ENCODE peak calls at places on chromosomes 5 and 9, in four cellular contexts. One of them, this sample, is unnamed.

GRCh38 chr9:100474082-100474949 is 1.4 kb downstream of the TMEFF1 start:
- DNase-seq in astrocyte of the hippocampus: no peak
- DNase-seq in left ventricle myocardium inferior: no peak
- DNase-seq in NCI-H1105: no peak
- DNase-seq in this sample: no peak

GRCh38 chr5:169081008-169081724 is 219.8 kb downstream of the SLIT3 start:
- DNase-seq in astrocyte of the hippocampus: no peak
- DNase-seq in left ventricle myocardium inferior: no peak
- DNase-seq in NCI-H1105: no peak
- DNase-seq in this sample: no peak

GRCh38 chr9:34252670-34253459 is 74.0 kb downstream of the UBAP1 start:
- DNase-seq in astrocyte of the hippocampus: peak; percentile 83
- DNase-seq in left ventricle myocardium inferior: peak; percentile 61
- DNase-seq in NCI-H1105: peak; percentile 33
- DNase-seq in this sample: peak; percentile 80

GRCh38 chr5:58582004-58582403 is 871 bp upstream of the RAB3C start:
- DNase-seq in astrocyte of the hippocampus: peak; percentile 6
- DNase-seq in left ventricle myocardium inferior: no peak
- DNase-seq in NCI-H1105: peak; percentile 17
- DNase-seq in this sample: no peak

GRCh38 chr5:65329266-65329665 is 152.5 kb downstream of the ADAMTS6 start:
- DNase-seq in astrocyte of the hippocampus: peak; percentile 44
- DNase-seq in left ventricle myocardium inferior: no peak
- DNase-seq in NCI-H1105: no peak
- DNase-seq in this sample: no peak

GRCh38 chr9:131545786-131546335 is 538 bp downstream of the PRRT1B start:
- DNase-seq in astrocyte of the hippocampus: no peak
- DNase-seq in left ventricle myocardium inferior: no peak
- DNase-seq in NCI-H1105: no peak
- DNase-seq in this sample: no peak

GRCh38 chr9:35555246-35555701 is 49.8 kb upstream of the TESK1 start:
- DNase-seq in astrocyte of the hippocampus: no peak
- DNase-seq in left ventricle myocardium inferior: no peak
- DNase-seq in NCI-H1105: no peak
- DNase-seq in this sample: no peak

GRCh38 chr5:150523472-150524350 is 15.8 kb downstream of the NDST1 start:
- DNase-seq in astrocyte of the hippocampus: peak; percentile 77
- DNase-seq in left ventricle myocardium inferior: no peak
- DNase-seq in NCI-H1105: no peak
- DNase-seq in this sample: peak; percentile 65

GRCh38 chr9:111866976-111867375 is 29.6 kb upstream of the UGCG start:
- DNase-seq in astrocyte of the hippocampus: peak; percentile 17
- DNase-seq in left ventricle myocardium inferior: no peak
- DNase-seq in NCI-H1105: no peak
- DNase-seq in this sample: peak; percentile 38

GRCh38 chr5:111834926-111835599 is 78.1 kb upstream of the NREP start:
- DNase-seq in astrocyte of the hippocampus: peak; percentile 40
- DNase-seq in left ventricle myocardium inferior: no peak
- DNase-seq in NCI-H1105: no peak
- DNase-seq in this sample: no peak

GRCh38 chr5:150180241-150181027 is 9.4 kb upstream of the SLC6A7 start:
- DNase-seq in astrocyte of the hippocampus: no peak
- DNase-seq in left ventricle myocardium inferior: peak; percentile 79
- DNase-seq in NCI-H1105: no peak
- DNase-seq in this sample: no peak

GRCh38 chr5:173056783-173057061 is 570 bp downstream of the CREBRF start:
- DNase-seq in astrocyte of the hippocampus: no peak
- DNase-seq in left ventricle myocardium inferior: peak; percentile 84
- DNase-seq in NCI-H1105: peak; percentile 28
- DNase-seq in this sample: no peak

GRCh38 chr9:99592834-99593584 is 228.7 kb upstream of the NR4A3 start:
- DNase-seq in astrocyte of the hippocampus: no peak
- DNase-seq in left ventricle myocardium inferior: no peak
- DNase-seq in NCI-H1105: no peak
- DNase-seq in this sample: no peak

GRCh38 chr5:9059920-9060691 is 485.8 kb downstream of the SEMA5A start:
- DNase-seq in astrocyte of the hippocampus: peak; percentile 89
- DNase-seq in left ventricle myocardium inferior: peak; percentile 25
- DNase-seq in NCI-H1105: no peak
- DNase-seq in this sample: no peak

GRCh38 chr5:153523831-153524230 is 33.4 kb downstream of the GRIA1 start:
- DNase-seq in astrocyte of the hippocampus: peak; percentile 94
- DNase-seq in left ventricle myocardium inferior: peak; percentile 21
- DNase-seq in NCI-H1105: no peak
- DNase-seq in this sample: no peak

GRCh38 chr5:13913962-13914361 is 30.5 kb downstream of the DNAH5 start:
- DNase-seq in astrocyte of the hippocampus: no peak
- DNase-seq in left ventricle myocardium inferior: no peak
- DNase-seq in NCI-H1105: no peak
- DNase-seq in this sample: no peak